ENCODE peak calls at places on chromosomes 16 and 17, in four cellular contexts. One of them, this sample, is unnamed.

GRCh38 chr16:11708421-11708820 is 34.2 kb downstream of the TXNDC11 start:
- DNase-seq in stomach: no peak
- DNase-seq in transverse colon: no peak
- DNase-seq in Panc1: no peak
- DNase-seq in this sample: no peak

GRCh38 chr17:7019406-7019805 is 3.4 kb upstream of the BCL6B start:
- DNase-seq in transverse colon: no peak
- DNase-seq in Panc1: no peak
- DNase-seq in stomach: no peak
- DNase-seq in this sample: no peak

GRCh38 chr17:2049333-2050245 is 5.3 kb upstream of the HIC1 start:
- DNase-seq in transverse colon: peak; percentile 90
- DNase-seq in stomach: peak; percentile 89
- DNase-seq in Panc1: no peak
- DNase-seq in this sample: peak; percentile 99

GRCh38 chr16:29126621-29127020 is 141.8 kb downstream of the LAT start:
- DNase-seq in stomach: no peak
- DNase-seq in Panc1: no peak
- DNase-seq in transverse colon: no peak
- DNase-seq in this sample: no peak

GRCh38 chr17:73042225-73042624 is 50.3 kb downstream of the SLC39A11 start:
- DNase-seq in Panc1: no peak
- DNase-seq in transverse colon: no peak
- DNase-seq in stomach: no peak
- DNase-seq in this sample: no peak

GRCh38 chr16:81717662-81718189 is 61.4 kb upstream of the PLCG2 start:
- DNase-seq in transverse colon: no peak
- DNase-seq in Panc1: no peak
- DNase-seq in stomach: no peak
- DNase-seq in this sample: no peak

GRCh38 chr16:3214904-3215600 is 19.9 kb downstream of the ZNF200 start:
- DNase-seq in Panc1: no peak
- DNase-seq in stomach: no peak
- DNase-seq in transverse colon: no peak
- DNase-seq in this sample: no peak

GRCh38 chr17:28726396-28726911 is 421 bp upstream of the TLCD1 start:
- DNase-seq in stomach: peak; percentile 69
- DNase-seq in transverse colon: peak; percentile 79
- DNase-seq in Panc1: no peak
- DNase-seq in this sample: no peak

DNA sequence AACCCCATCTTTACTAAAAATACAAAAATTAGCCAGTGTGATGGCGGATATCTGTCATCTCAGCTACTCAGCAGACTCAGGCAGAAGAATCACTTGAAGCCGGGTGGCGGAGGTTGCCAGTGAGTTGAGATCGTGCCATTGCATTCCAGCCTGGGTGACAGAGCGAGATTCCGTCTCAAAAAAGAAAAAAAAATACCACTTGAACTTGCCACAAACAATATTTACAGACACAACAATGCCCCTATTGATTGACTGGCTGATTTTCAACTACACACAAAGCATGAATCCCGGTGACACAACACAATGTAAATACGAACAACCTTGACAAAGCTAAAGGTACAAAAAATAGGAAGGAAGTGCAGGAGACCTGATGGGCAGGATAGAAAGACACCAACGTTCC is 49.3 kb downstream of the NXN start:
- DNase-seq in stomach: no peak
- DNase-seq in transverse colon: no peak
- DNase-seq in Panc1: peak; percentile 59
- DNase-seq in this sample: no peak
- TF ChIP-seq POLR2AphosphoS5 in stomach: no peak
- TF ChIP-seq POLR2AphosphoS5 in transverse colon: no peak
- TF ChIP-seq POLR2AphosphoS5 in Panc1: no peak
- TF ChIP-seq POLR2AphosphoS5 in this sample: no peak

GRCh38 chr17:78879679-78880186 is 23.3 kb downstream of the CEP295NL start:
- DNase-seq in transverse colon: peak; percentile 46
- DNase-seq in Panc1: no peak
- DNase-seq in stomach: no peak
- DNase-seq in this sample: peak; percentile 42
- H3K4me3 ChIP-seq in transverse colon: no peak overlapping the region
- H3K4me3 ChIP-seq in Panc1: no peak overlapping the region
- H3K4me3 ChIP-seq in stomach: no peak overlapping the region
- H3K4me3 ChIP-seq in this sample: peak overlapping the region; percentile 28

GRCh38 chr17:82215972-82216300 is 3.3 kb upstream of the CCDC57 start:
- DNase-seq in transverse colon: no peak
- DNase-seq in stomach: no peak
- DNase-seq in Panc1: no peak
- DNase-seq in this sample: no peak

GRCh38 chr17:82217120-82217529 is 4.5 kb upstream of the CCDC57 start:
- DNase-seq in Panc1: no peak
- DNase-seq in stomach: no peak
- DNase-seq in transverse colon: peak; percentile 47
- DNase-seq in this sample: peak; percentile 86

GRCh38 chr17:82215095-82215971 is 2.7 kb upstream of the CCDC57 start:
- DNase-seq in transverse colon: no peak
- DNase-seq in Panc1: no peak
- DNase-seq in stomach: no peak
- DNase-seq in this sample: peak; percentile 52

GRCh38 chr17:82217530-82218204 is 5.0 kb upstream of the CCDC57 start:
- DNase-seq in stomach: peak; percentile 63
- DNase-seq in transverse colon: peak; percentile 62
- DNase-seq in Panc1: no peak
- DNase-seq in this sample: peak; percentile 88

GRCh38 chr17:82216301-82217119 is 3.9 kb upstream of the CCDC57 start:
- DNase-seq in Panc1: no peak
- DNase-seq in transverse colon: peak; percentile 85
- DNase-seq in stomach: peak; percentile 89
- DNase-seq in this sample: peak; percentile 92
- TF ChIP-seq POLR2AphosphoS5 in Panc1: no peak
- TF ChIP-seq POLR2AphosphoS5 in transverse colon: peak; percentile 26
- TF ChIP-seq POLR2AphosphoS5 in stomach: peak; percentile 16
- TF ChIP-seq POLR2AphosphoS5 in this sample: peak; percentile 49

GRCh38 chr16:85333744-85334640 is 221.7 kb upstream of the CIBAR2 start:
- DNase-seq in Panc1: no peak
- DNase-seq in stomach: no peak
- DNase-seq in transverse colon: no peak
- DNase-seq in this sample: peak; percentile 45

GRCh38 chr16:85337910-85338637 is 225.8 kb upstream of the CIBAR2 start:
- DNase-seq in transverse colon: no peak
- DNase-seq in stomach: no peak
- DNase-seq in Panc1: no peak
- DNase-seq in this sample: no peak

GRCh38 chr16:85333337-85333736 is 221.1 kb upstream of the CIBAR2 start:
- DNase-seq in transverse colon: no peak
- DNase-seq in stomach: no peak
- DNase-seq in Panc1: no peak
- DNase-seq in this sample: peak; percentile 59

GRCh38 chr16:85334718-85335583 is 222.7 kb upstream of the CIBAR2 start:
- DNase-seq in Panc1: no peak
- DNase-seq in stomach: peak; percentile 91
- DNase-seq in transverse colon: peak; percentile 88
- DNase-seq in this sample: peak; percentile 76

DNA sequence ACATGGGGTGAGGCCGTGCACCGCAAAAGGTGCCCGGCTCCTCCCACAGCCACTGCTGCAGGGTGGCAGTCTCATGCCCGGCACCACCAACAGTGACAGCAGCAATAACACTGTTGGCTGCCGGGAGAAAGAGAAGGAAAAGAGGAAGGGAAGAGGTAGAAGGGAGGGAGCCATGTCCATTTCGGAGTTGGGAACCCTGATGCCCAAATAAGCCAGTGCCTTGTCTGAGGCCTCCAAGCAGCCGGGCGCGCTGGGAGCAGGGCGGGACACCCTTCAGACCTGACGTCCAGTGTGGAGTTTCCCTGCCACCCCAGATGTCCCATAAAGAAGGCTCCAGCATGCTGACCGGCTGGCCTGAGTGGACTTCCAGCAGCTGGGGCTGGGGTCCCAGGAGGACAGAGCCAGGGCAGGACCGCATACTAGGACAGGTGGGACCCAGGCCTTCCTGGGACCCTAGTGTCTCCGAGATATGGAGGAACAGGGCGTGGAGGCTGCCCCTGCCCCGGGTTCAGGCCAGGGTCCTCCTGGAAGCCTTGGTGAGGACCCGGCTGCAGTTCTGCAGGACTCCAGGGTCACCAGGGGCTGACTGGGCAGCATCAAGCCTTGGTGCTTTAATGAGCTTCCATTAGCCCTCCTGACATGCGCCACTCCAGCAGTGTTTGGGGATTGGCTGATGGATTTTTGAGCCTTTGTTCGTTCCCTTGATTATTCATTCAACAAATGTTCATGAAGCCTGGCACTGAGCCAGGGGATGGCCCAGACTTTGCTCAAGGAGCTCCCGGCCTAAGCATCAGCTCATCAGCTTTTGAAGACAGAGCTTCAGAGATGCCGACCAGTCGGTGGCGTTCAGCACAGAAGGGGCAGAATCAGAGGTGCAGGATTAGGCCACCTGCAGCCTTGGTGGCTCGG is 223.6 kb upstream of the CIBAR2 start:
- DNase-seq in transverse colon: peak; percentile 66
- DNase-seq in stomach: no peak
- DNase-seq in Panc1: no peak
- DNase-seq in this sample: no peak
- H3K4me3 ChIP-seq in transverse colon: no peak overlapping the region
- H3K4me3 ChIP-seq in stomach: no peak overlapping the region
- H3K4me3 ChIP-seq in Panc1: no peak overlapping the region
- H3K4me3 ChIP-seq in this sample: peak overlapping the region; percentile 26

DNA sequence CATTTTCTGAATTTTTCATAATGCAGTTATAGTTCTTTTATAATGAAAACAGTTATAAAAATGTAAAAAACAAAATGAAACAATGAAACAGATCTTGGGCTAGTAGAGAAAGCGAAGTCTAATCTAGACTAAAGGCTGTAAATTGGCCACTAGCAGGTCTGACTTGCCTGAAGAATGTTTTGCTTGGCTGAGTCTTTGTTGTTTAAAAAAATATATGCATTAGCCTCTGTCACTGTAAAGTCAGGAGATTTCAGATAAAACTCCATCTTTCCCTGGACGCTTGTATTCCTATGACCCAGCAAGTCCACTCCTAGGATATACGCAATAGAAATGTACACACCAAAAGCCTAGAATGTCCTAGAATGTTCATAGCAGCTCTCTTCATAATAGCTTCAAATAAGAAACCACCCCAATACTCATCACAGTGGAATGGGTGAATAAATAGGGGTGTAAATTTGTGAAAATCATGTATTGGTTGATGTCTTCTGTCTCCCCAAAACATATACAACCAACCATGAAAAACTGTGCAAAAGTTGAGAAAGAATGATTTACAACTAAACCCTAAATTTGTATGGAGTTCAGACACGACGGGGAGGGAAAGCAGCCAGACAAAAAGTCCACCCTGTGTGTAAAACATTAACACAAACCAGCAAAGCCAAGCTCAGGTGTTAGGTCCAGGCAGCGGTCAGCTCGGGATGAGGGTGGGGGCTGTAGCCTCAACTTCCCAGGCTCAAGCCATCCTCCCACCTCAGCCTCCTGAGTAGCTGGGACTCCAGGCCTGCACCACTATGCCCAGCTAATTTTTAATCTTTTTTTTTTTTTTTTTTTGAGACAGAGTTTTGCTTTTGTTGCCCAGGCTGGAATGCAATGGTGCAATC is 37.8 kb upstream of the MEAK7 start:
- DNase-seq in transverse colon: no peak
- DNase-seq in Panc1: no peak
- DNase-seq in stomach: no peak
- DNase-seq in this sample: no peak
- TF ChIP-seq POLR2AphosphoS5 in transverse colon: no peak
- TF ChIP-seq POLR2AphosphoS5 in Panc1: no peak
- TF ChIP-seq POLR2AphosphoS5 in stomach: no peak
- TF ChIP-seq POLR2AphosphoS5 in this sample: no peak

This sample was measured in upper lobe of left lung.